ENCODE peak calls at places on chromosome 16, in six cellular contexts. X is effector memory CD4-positive, alpha-beta T cell; A is H7; W is activated CD4-positive, alpha-beta T cell treated with anti-CD3 and anti-CD28 coated beads for 36 hours; Q is GM18507; J is T-helper 22 cell. L is an unnamed sample.

GRCh38 chr16:84652565-84652964 is 4.3 kb downstream of the KLHL36 start:
- DNase-seq in X (no peak), A (no peak), W (peak), Q (no peak), J (no peak), L (no peak)

GRCh38 chr16:3908951-3909437 is 28.5 kb upstream of the CREBBP start:
- DNase-seq in X (no peak), A (peak), W (no peak), Q (no peak), J (no peak), L (no peak)

GRCh38 chr16:79600636-79601091 is at the start of gene MAF:
- DNase-seq in X (peak), A (peak), W (peak), Q (no peak), J (peak), L (peak)

GRCh38 chr16:49859139-49859947 is 3.4 kb upstream of the ZNF423 start:
- DNase-seq in X (no peak), A (peak), W (peak), Q (no peak), J (no peak), L (no peak)

GRCh38 chr16:27225536-27226360 is 22.4 kb downstream of the KDM8 start:
- DNase-seq in X (no peak), A (no peak), W (no peak), Q (no peak), J (no peak), L (no peak)

GRCh38 chr16:72425571-72426341 is 253.8 kb upstream of the PMFBP1 start:
- DNase-seq in X (no peak), A (no peak), W (no peak), Q (no peak), J (no peak), L (no peak)

GRCh38 chr16:73000907-73001521 is 46.9 kb downstream of the ZFHX3 start:
- DNase-seq in X (no peak), A (no peak), W (no peak), Q (no peak), J (no peak), L (no peak)

GRCh38 chr16:81204794-81205680 is 33.5 kb upstream of the BCO1 start:
- DNase-seq in X (no peak), A (peak), W (peak), Q (peak), J (no peak), L (peak)

GRCh38 chr16:55046146-55046460 is 115.4 kb downstream of the IRX5 start:
- DNase-seq in X (no peak), A (no peak), W (no peak), Q (no peak), J (no peak), L (no peak)

L was measured in activated T-cell treated with anti-CD3 and anti-CD28 coated beads, Interleukin-2, amount 50 U/mL, for 24 hours.